ENCODE peak calls at places on chromosomes 4 and X, in four cellular contexts. F is MM.1S; P is CD8-positive, alpha-beta memory T cell; Z is tibial artery. T is an unnamed sample. For H3K4me1, the result is how much of the 10 kb centered on the place peaks cover.

GRCh38 chr4:48167538-48168263 is 33.7 kb upstream of the TXK start:
- DNase-seq in F (no peak), P (no peak), Z (no peak), T (no peak)

GRCh38 chr4:156138781-156139280 is 185.2 kb upstream of the CTSO start:
- DNase-seq in F (no peak), P (no peak), Z (no peak), T (no peak)

GRCh38 chrX:119880552-119881437 is 9.2 kb downstream of the NDUFA1 start:
- DNase-seq in F (peak), P (peak), Z (no peak), T (peak)

GRCh38 chrX:125289209-125289608 is 30.5 kb upstream of the TEX13C start:
- DNase-seq in F (no peak), P (no peak), Z (no peak), T (no peak)

GRCh38 chr4:105147226-105148151 is 813 bp downstream of the TET2 start:
- DNase-seq in F (peak), P (peak), Z (no peak), T (peak)

GRCh38 chr4:165580379-165580905 is 201.6 kb downstream of the CPE start:
- DNase-seq in F (no peak), P (no peak), Z (no peak), T (no peak)

GRCh38 chr4:37685211-37685725 is 908 bp downstream of the RELL1 start:
- DNase-seq in F (peak), P (peak), Z (no peak), T (peak)

GRCh38 chrX:48467331-48467761 is 2.7 kb downstream of the SLC38A5 start:
- DNase-seq in F (no peak), P (no peak), Z (no peak), T (no peak)

GRCh38 chr4:24472514-24473308 is 111.6 kb downstream of the DHX15 start:
- DNase-seq in F (peak), P (peak), Z (peak), T (peak)

GRCh38 chr4:62077406-62077805 is 877.3 kb downstream of the ADGRL3 start:
- DNase-seq in F (no peak), P (no peak), Z (no peak), T (no peak)

DNA sequence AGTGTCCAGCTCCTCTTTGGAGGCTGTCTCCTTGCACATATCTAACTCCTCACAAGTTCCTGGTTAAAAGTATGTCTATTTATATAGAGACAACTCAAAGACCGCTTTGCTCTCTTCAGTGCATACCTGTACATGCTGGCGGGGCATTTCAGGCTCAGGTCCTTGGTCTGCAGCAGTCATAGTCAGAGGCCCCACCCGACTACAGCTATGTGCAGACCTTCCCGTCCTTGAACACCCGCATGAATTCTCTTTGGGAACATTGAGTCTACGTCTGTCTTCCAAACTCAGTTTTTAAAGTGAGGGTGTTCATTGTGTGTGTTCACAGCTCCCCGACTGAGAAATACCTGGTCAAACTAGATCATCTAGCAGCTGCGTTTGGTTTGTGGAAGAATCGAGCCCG is 4.2 kb downstream of the BCOR start:
- DNase-seq in F (no peak), P (no peak), Z (no peak), T (no peak)
- H3K4me3 ChIP-seq in F (no peak), P (peak), Z (peak), T (peak)

GRCh38 chr4:55617587-55618197 is 18.4 kb downstream of the NMU start:
- DNase-seq in F (no peak), P (no peak), Z (no peak), T (no peak)

GRCh38 chr4:55611358-55612059 is 19.5 kb upstream of the PDCL2 start:
- DNase-seq in F (no peak), P (no peak), Z (no peak), T (no peak)

GRCh38 chr4:55613621-55614020 is 21.6 kb upstream of the PDCL2 start:
- DNase-seq in F (no peak), P (no peak), Z (no peak), T (no peak)

GRCh38 chr4:55612341-55612740 is 20.3 kb upstream of the PDCL2 start:
- DNase-seq in F (no peak), P (no peak), Z (no peak), T (no peak)

DNA sequence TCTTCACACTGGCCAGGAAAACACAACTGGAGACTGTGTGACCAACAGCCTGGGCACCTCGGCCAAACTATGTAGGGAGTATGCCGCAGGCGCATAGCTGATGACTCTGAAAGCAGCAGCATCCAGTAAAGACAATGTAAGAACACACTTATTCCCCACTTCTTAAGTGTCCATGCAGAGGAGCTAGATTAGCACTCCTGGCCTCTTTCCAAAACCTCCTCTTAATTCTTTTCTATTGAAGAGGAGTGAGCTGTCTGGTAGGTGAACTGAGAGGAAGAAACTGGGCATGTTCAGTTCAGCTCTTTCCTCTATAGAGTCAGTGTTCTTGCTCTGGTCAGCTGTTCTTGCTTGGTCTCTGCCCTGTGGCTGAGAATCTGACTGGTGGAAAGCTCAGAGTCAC is 21.1 kb downstream of the NMU start:
- DNase-seq in F (no peak), P (no peak), Z (no peak), T (no peak)
- H3K27ac ChIP-seq in F (no peak), P (no peak), Z (no peak), T (no peak)

GRCh38 chr4:182242793-182243192 is 409 bp upstream of the TENM3 start:
- DNase-seq in F (no peak), P (no peak), Z (no peak), T (no peak)
- H3K4me1 ChIP-seq in F (under half), P (under half), Z (under half), T (under half)

DNA sequence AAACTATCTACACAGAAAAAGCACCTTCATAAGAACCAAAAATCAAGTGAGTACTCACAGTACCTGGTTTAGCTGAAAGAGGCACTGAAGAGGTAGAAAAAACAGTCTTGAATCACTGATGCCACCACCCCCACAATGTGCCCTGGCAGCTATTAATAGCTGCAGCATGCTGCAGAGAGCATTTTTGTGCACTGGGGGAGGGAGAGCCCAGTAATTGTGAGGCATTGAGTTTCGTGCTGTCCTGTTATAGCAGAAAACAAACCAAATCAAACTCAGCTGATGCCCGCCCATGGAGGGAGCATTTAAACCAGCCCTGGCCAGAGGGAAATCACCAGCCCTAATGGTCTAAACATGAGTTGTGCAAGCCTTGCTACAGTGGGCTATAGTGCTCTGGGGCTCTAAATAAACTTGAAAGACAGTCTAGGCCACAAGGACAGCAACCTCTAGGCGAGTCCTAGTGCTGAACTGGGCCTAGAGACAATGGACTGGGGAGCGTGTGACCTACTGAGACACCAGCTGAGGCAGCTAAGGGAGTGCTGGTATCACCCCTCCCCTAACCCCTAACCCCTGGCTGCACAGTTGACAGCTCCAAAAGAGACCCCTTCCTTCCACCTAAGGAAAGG is 106.3 kb upstream of the TMLHE start:
- DNase-seq in F (peak), P (no peak), Z (no peak), T (no peak)
- H3K4me3 ChIP-seq in F (peak), P (no peak), Z (no peak), T (no peak)

DNA sequence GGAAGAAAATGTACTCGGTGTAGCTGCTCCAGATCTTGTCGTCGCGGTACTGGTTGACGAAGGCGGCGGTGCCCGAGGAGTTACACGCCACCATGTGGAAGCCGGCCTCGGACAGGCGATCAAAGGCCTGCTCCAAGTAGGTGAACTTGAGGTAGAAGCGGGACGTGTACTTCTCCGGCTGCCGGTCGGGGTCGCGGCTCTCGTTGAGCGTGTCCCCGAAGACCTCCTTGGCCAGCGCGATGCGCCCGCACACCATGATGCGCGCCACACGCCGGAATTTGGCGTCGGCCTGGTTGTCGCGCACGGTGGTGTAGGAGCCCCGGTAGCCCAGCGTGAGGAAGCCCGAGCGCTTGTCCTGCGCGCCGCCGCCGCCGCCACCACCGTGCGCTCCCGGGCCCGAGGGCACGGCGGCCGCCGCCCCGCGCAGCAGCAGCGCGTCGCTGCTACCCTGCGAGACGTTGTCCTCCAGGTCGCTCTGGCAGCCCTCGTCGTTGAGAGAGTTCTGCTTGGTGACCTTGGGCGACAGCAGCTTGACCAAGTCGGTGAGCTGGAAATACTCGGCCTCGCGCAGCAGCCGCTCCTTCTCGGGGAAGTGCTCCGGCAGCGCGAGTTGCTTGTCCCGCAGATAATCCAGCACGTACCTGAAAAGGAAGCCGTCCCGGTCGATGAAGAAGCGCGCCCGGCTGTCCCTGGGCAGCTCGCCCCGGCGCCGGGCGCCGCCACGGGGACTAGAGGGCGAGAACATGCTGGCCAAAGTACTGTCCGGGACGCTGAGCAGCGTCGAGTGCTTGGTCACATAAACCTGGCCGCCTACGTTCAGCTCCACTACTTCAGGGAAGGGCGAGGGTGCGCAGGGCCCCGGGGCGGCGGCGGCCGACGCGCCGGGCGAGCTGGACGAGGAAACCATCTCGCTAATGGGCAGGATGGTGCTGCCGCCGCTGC is 775 bp downstream of the KCTD8 start:
- DNase-seq in F (peak), P (no peak), Z (peak), T (no peak)
- H3K27ac ChIP-seq in F (peak), P (no peak), Z (peak), T (no peak)

T was measured in small intestine.